ENCODE peak calls at places on chromosomes 11 and 22, in nine cellular contexts. M is OCI-LY7, W is neural progenitor cell, O is HCT116, H is GM23248, Y is PC-3, Z is MM.1S, C is SK-N-SH, J is hepatocyte. B is an unnamed sample.

GRCh38 chr11:272195-272930 is 5.8 kb upstream of the NLRP6 start:
- DNase-seq in M (no peak), W (no peak), O (no peak), H (no peak), Y (no peak), Z (no peak), C (no peak), J (no peak), B (no peak)

GRCh38 chr11:132576706-132577105 is 955.6 kb downstream of the OPCML start:
- DNase-seq in M (no peak), W (peak; percentile 24), O (no peak), H (peak; percentile 94), Y (no peak), Z (no peak), C (no peak), J (peak; percentile 85), B (peak; percentile 43)

GRCh38 chr11:2804701-2805387 is 80.7 kb downstream of the CDKN1C start:
- DNase-seq in M (no peak), W (peak; percentile 36), O (no peak), H (no peak), Y (no peak), Z (no peak), C (no peak), J (no peak), B (no peak)

GRCh38 chr11:42043312-42043711 is 583.9 kb upstream of the LRRC4C start:
- DNase-seq in M (no peak), W (no peak), O (no peak), H (no peak), Y (peak; percentile 49), Z (no peak), C (no peak), J (no peak), B (no peak)

GRCh38 chr11:120326228-120326627 is 1.1 kb downstream of the TLCD5 start:
- DNase-seq in M (no peak), W (no peak), O (no peak), H (peak; percentile 83), Y (no peak), Z (no peak), C (no peak), J (no peak), B (no peak)

GRCh38 chr11:101188173-101188572 is 58.6 kb upstream of the PGR start:
- DNase-seq in M (no peak), W (no peak), O (no peak), H (no peak), Y (no peak), Z (no peak), C (no peak), J (no peak), B (no peak)

GRCh38 chr11:129300099-129300498 is 75.5 kb upstream of the BARX2 start:
- DNase-seq in M (no peak), W (no peak), O (no peak), H (no peak), Y (no peak), Z (no peak), C (no peak), J (no peak), B (no peak)

GRCh38 chr22:25403752-25404471 is 160.6 kb upstream of the GRK3 start:
- DNase-seq in M (no peak), W (peak; percentile 62), O (no peak), H (peak; percentile 72), Y (peak; percentile 21), Z (no peak), C (peak; percentile 49), J (peak; percentile 37), B (peak; percentile 75)

GRCh38 chr11:102539567-102539966 is 9.0 kb upstream of the MMP7 start:
- DNase-seq in M (no peak), W (no peak), O (no peak), H (no peak), Y (no peak), Z (no peak), C (no peak), J (no peak), B (no peak)

GRCh38 chr22:43171019-43171491 is 15.9 kb downstream of the TTLL12 start:
- DNase-seq in M (no peak), W (no peak), O (no peak), H (no peak), Y (no peak), Z (no peak), C (no peak), J (no peak), B (no peak)

GRCh38 chr11:64313491-64314145 is 3.7 kb downstream of the TRMT112 start:
- DNase-seq in M (no peak), W (no peak), O (no peak), H (peak; percentile 90), Y (no peak), Z (no peak), C (no peak), J (no peak), B (no peak)

GRCh38 chr11:74141274-74141695 is 29.5 kb downstream of the C2CD3 start:
- DNase-seq in M (no peak), W (peak; percentile 11), O (no peak), H (peak; percentile 13), Y (peak; percentile 83), Z (no peak), C (no peak), J (peak; percentile 5), B (peak; percentile 62)

GRCh38 chr11:44622721-44623258 is 57.3 kb downstream of the CD82 start:
- DNase-seq in M (no peak), W (no peak), O (no peak), H (no peak), Y (no peak), Z (no peak), C (no peak), J (peak; percentile 3), B (no peak)
- TF ChIP-seq EZH2phosphoT487 in M (no peak), W (no peak), O (no peak), H (no peak), Y (no peak), Z (no peak), C (no peak), J (no peak), B (no peak)

GRCh38 chr11:92978226-92979111 is 9.0 kb downstream of the MTNR1B start:
- DNase-seq in M (no peak), W (no peak), O (no peak), H (peak; percentile 59), Y (no peak), Z (no peak), C (peak; percentile 78), J (peak; percentile 66), B (no peak)
- TF ChIP-seq EZH2phosphoT487 in M (no peak), W (no peak), O (no peak), H (no peak), Y (no peak), Z (no peak), C (no peak), J (peak; percentile 89), B (no peak)

GRCh38 chr11:10139081-10139480 is 154.9 kb downstream of the SBF2 start:
- DNase-seq in M (no peak), W (no peak), O (no peak), H (no peak), Y (no peak), Z (no peak), C (no peak), J (no peak), B (no peak)

GRCh38 chr11:10134975-10135481 is 159.0 kb downstream of the SBF2 start:
- DNase-seq in M (no peak), W (no peak), O (no peak), H (no peak), Y (no peak), Z (no peak), C (no peak), J (no peak), B (no peak)

GRCh38 chr11:10144954-10145353 is 149.1 kb downstream of the SBF2 start:
- DNase-seq in M (no peak), W (no peak), O (no peak), H (no peak), Y (no peak), Z (no peak), C (no peak), J (no peak), B (no peak)

GRCh38 chr11:10139656-10140055 is 154.4 kb downstream of the SBF2 start:
- DNase-seq in M (no peak), W (no peak), O (no peak), H (peak; percentile 87), Y (peak; percentile 69), Z (no peak), C (no peak), J (peak; percentile 6), B (no peak)
- TF ChIP-seq EZH2phosphoT487 in M (no peak), W (no peak), O (no peak), H (no peak), Y (no peak), Z (no peak), C (no peak), J (no peak), B (no peak)

GRCh38 chr11:119046489-119046888 is 10.5 kb downstream of the HYOU1 start:
- DNase-seq in M (no peak), W (no peak), O (no peak), H (no peak), Y (no peak), Z (no peak), C (no peak), J (no peak), B (no peak)

GRCh38 chr11:119047205-119047604 is 9.8 kb downstream of the HYOU1 start:
- DNase-seq in M (no peak), W (no peak), O (no peak), H (no peak), Y (no peak), Z (no peak), C (no peak), J (no peak), B (no peak)

GRCh38 chr11:119048644-119049043 is 8.4 kb downstream of the HYOU1 start:
- DNase-seq in M (no peak), W (no peak), O (no peak), H (no peak), Y (no peak), Z (no peak), C (no peak), J (no peak), B (no peak)

GRCh38 chr11:119051440-119052162 is 5.4 kb downstream of the HYOU1 start:
- DNase-seq in M (no peak), W (no peak), O (no peak), H (no peak), Y (no peak), Z (no peak), C (no peak), J (no peak), B (no peak)

GRCh38 chr11:119049081-119049480 is 7.9 kb downstream of the HYOU1 start:
- DNase-seq in M (no peak), W (no peak), O (no peak), H (no peak), Y (no peak), Z (no peak), C (no peak), J (no peak), B (no peak)
- TF ChIP-seq EZH2phosphoT487 in M (no peak), W (no peak), O (no peak), H (no peak), Y (no peak), Z (no peak), C (no peak), J (no peak), B (no peak)

DNA sequence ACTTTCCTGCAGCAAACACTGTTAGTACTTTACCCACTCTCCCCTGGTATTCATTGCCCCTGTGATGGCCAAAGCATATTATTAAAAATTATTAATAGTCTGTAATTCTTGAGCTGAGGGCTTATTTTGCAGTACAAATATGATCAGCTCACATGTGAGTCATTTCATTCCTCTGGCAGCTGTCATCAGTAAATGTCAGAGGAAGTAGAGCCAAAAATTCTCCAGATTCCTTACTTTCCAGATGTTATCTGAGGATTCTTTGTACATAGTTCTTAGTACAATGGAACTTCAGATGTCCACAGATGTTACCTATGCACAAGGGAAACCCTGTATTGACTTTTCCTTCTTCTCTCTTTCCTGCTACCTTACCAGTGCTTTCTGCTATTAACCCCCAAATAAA is 12.5 kb downstream of the OR5B3 start:
- DNase-seq in M (no peak), W (no peak), O (no peak), H (peak; percentile 90), Y (peak; percentile 99), Z (no peak), C (no peak), J (no peak), B (no peak)
- TF ChIP-seq EZH2phosphoT487 in M (no peak), W (no peak), O (no peak), H (no peak), Y (no peak), Z (no peak), C (no peak), J (no peak), B (no peak)

B was measured in GM23338.